ENCODE peak calls at places on chromosomes 4 and X, in five cellular contexts. G is fibroblast of mammary gland, N is GM12865, J is neural progenitor cell, Y is mucosa of descending colon. O is an unnamed sample.
A peak's percentile ranks its signal among the peaks of the same experiment; 100 is the strongest.

GRCh38 chr4:110959041-110959643 is 336.3 kb upstream of the PITX2 start:
- DNase-seq in J (no peak), N (no peak), Y (no peak), G (peak; percentile 52), O (peak; percentile 8)

GRCh38 chrX:130754353-130754752 is 148.7 kb downstream of the ENOX2 start:
- DNase-seq in Y (no peak), N (no peak), J (no peak), G (no peak), O (no peak)

GRCh38 chr4:107939307-107939706 is 8.0 kb downstream of the CYP2U1 start:
- DNase-seq in G (no peak), J (no peak), N (no peak), Y (no peak), O (peak; percentile 22)

GRCh38 chr4:89468632-89469031 is 161.0 kb upstream of the GPRIN3 start:
- DNase-seq in Y (no peak), J (no peak), N (no peak), G (peak; percentile 26), O (no peak)

GRCh38 chr4:44736900-44737299 is 10.5 kb upstream of the GNPDA2 start:
- DNase-seq in N (no peak), Y (no peak), J (no peak), G (no peak), O (no peak)

GRCh38 chrX:114152130-114152529 is 431.8 kb upstream of the HTR2C start:
- DNase-seq in J (no peak), G (peak; percentile 75), N (no peak), Y (no peak), O (peak; percentile 35)

GRCh38 chr4:76624271-76624681 is 189.2 kb downstream of the SHROOM3 start:
- DNase-seq in N (no peak), J (peak; percentile 16), Y (no peak), G (peak; percentile 94), O (peak; percentile 95)

GRCh38 chr4:159446266-159446976 is 343.5 kb downstream of the RAPGEF2 start:
- DNase-seq in J (peak; percentile 69), Y (no peak), N (peak; percentile 68), G (peak; percentile 80), O (peak; percentile 90)

GRCh38 chr4:174467107-174467506 is 55.2 kb downstream of the HPGD start:
- DNase-seq in Y (no peak), N (no peak), G (peak; percentile 38), J (no peak), O (no peak)

GRCh38 chr4:140151700-140152014 is 2.3 kb downstream of the MAML3 start:
- DNase-seq in J (peak; percentile 95), Y (peak; percentile 86), G (peak; percentile 69), N (no peak), O (peak; percentile 91)

GRCh38 chr4:124710911-124711310 is 1.6 kb downstream of the ANKRD50 start:
- DNase-seq in N (no peak), J (no peak), G (no peak), Y (no peak), O (peak; percentile 28)

GRCh38 chr4:147788791-147789190 is 56.9 kb downstream of the ARHGAP10 start:
- DNase-seq in Y (no peak), G (peak; percentile 44), J (no peak), N (no peak), O (peak; percentile 35)

GRCh38 chr4:176569301-176569700 is 223.4 kb downstream of the VEGFC start:
- DNase-seq in Y (no peak), N (no peak), G (peak; percentile 38), J (no peak), O (peak; percentile 44)

GRCh38 chr4:77110707-77111106 is 34.9 kb upstream of the CCNI start:
- DNase-seq in G (no peak), J (no peak), N (no peak), Y (no peak), O (no peak)

GRCh38 chr4:8019396-8020365 is 80.0 kb upstream of the AFAP1 start:
- DNase-seq in J (no peak), G (no peak), N (no peak), Y (peak; percentile 74), O (no peak)

GRCh38 chr4:139214039-139214534 is 37.1 kb upstream of the ELF2 start:
- DNase-seq in G (peak; percentile 20), N (peak; percentile 89), J (peak; percentile 44), Y (no peak), O (peak; percentile 28)

GRCh38 chrX:69285401-69285871 is 120.2 kb upstream of the PJA1 start:
- DNase-seq in G (no peak), Y (no peak), N (no peak), J (peak; percentile 35), O (no peak)

GRCh38 chrX:153922932-153923857 is 2.9 kb downstream of the ARHGAP4 start:
- DNase-seq in J (peak; percentile 41), N (no peak), G (peak; percentile 66), Y (peak; percentile 66), O (peak; percentile 70)

GRCh38 chrX:153925739-153926593 is at the start of gene ARHGAP4:
- DNase-seq in J (peak; percentile 28), Y (peak; percentile 75), N (peak; percentile 67), G (no peak), O (no peak)

GRCh38 chrX:153922286-153922573 is 3.8 kb downstream of the ARHGAP4 start:
- DNase-seq in Y (no peak), J (no peak), G (no peak), N (no peak), O (no peak)

GRCh38 chrX:153925387-153925738 is 701 bp downstream of the ARHGAP4 start:
- DNase-seq in G (no peak), Y (no peak), N (peak; percentile 81), J (no peak), O (no peak)

GRCh38 chrX:153924149-153924861 is 1.8 kb downstream of the ARHGAP4 start:
- DNase-seq in N (peak; percentile 69), Y (peak; percentile 56), G (peak; percentile 33), J (peak; percentile 57), O (peak; percentile 45)
- TF ChIP-seq CTCF in N (peak; percentile 24), Y (no peak), G (peak; percentile 8), J (peak; percentile 41), O (peak; percentile 31)

DNA sequence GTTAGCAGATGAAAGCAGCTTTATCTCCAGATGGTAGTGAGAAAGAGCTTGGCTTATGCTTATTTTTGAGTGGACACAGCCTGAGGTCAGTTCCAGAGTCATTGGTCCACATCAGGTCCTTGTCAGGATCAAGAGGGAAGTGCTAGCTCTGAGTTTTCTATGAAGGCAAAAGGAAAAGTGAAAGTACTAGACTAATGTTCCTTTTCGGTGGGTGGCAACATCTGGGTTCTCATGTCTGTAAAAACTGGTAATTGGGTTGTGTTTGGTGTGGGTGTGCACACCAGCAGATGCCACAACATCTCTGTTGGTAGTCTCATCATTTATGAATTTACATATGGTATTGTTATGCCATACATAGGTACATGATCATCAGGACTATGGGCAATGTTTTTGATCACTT is 210.5 kb downstream of the PWWP3B start:
- DNase-seq in Y (no peak), G (no peak), J (no peak), N (peak; percentile 8), O (no peak)
- H3K4me3 ChIP-seq in Y (no peak overlapping the region), G (no peak overlapping the region), J (no peak overlapping the region), N (no peak overlapping the region), O (no peak overlapping the region)

GRCh38 chrX:119417842-119418241 is 18.7 kb downstream of the SLC25A43 start:
- DNase-seq in J (no peak), G (peak; percentile 22), Y (no peak), N (peak; percentile 25), O (peak; percentile 45)
- TF ChIP-seq CTCF in J (peak; percentile 33), G (peak; percentile 26), Y (no peak), N (no peak), O (peak; percentile 49)

GRCh38 chr4:3311095-3311372 is 18.2 kb downstream of the RGS12 start:
- DNase-seq in Y (no peak), J (no peak), G (no peak), N (no peak), O (no peak)
- H3K4me3 ChIP-seq in Y (no peak overlapping the region), J (no peak overlapping the region), G (no peak overlapping the region), N (no peak overlapping the region), O (no peak overlapping the region)

GRCh38 chr4:4479366-4479765 is 62.5 kb downstream of the STX18 start:
- DNase-seq in J (no peak), G (no peak), Y (no peak), N (no peak), O (no peak)

GRCh38 chr4:4477796-4478195 is 64.1 kb downstream of the STX18 start:
- DNase-seq in G (peak; percentile 57), N (no peak), J (no peak), Y (no peak), O (no peak)

GRCh38 chr4:4480205-4480604 is 61.6 kb downstream of the STX18 start:
- DNase-seq in N (no peak), Y (no peak), J (no peak), G (no peak), O (no peak)

GRCh38 chr4:4481394-4482000 is 60.4 kb downstream of the STX18 start:
- DNase-seq in Y (no peak), J (peak; percentile 12), N (no peak), G (no peak), O (no peak)

DNA sequence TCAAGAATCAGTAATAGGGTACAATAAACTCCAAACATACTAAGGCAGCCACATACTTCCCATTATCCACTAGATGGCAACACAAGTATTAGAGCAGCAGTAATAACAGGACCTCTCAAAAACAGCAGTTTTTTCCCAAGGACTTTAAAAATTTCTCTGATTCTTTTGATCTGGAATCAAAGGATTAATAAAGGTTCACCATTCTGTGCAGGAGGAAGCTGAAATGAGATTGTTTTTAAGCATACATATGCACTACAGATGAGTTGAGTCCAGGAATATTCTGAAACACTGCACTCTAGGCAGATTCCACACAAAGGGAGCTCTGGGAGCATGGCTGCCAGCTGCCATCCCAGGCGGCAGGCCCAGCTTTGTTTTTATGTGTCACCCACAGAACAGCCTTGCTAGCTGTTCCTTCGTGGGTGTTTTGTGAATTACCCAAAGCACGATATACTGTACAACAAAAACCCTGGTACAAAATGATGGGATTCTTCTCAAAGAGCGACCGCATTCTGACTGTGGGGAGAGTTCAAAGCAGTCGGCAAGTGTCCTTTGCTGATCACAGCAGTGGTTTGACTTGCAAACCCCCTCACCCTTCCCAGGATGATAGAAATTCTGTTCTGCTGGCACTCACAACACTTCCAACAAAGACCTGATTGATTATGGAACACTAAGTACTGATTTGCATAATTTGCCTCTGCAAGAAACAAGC is 61.0 kb downstream of the STX18 start:
- DNase-seq in G (peak; percentile 50), N (no peak), J (peak; percentile 31), Y (no peak), O (peak; percentile 65)
- TF ChIP-seq CTCF in G (peak; percentile 71), N (peak; percentile 10), J (peak; percentile 60), Y (no peak), O (peak; percentile 66)

GRCh38 chr4:41476310-41476709 is 61.6 kb upstream of the LIMCH1 start:
- DNase-seq in N (no peak), Y (no peak), G (no peak), J (no peak), O (no peak)

GRCh38 chr4:41472098-41472497 is 65.9 kb upstream of the LIMCH1 start:
- DNase-seq in N (no peak), J (no peak), Y (no peak), G (no peak), O (no peak)

GRCh38 chr4:41471126-41471665 is 66.8 kb upstream of the LIMCH1 start:
- DNase-seq in Y (no peak), G (no peak), J (no peak), N (no peak), O (no peak)

GRCh38 chr4:41468122-41468521 is 69.8 kb upstream of the LIMCH1 start:
- DNase-seq in J (no peak), Y (no peak), G (no peak), N (no peak), O (no peak)

GRCh38 chr4:41471672-41472071 is 66.3 kb upstream of the LIMCH1 start:
- DNase-seq in J (no peak), N (no peak), G (no peak), Y (no peak), O (no peak)
- H3K4me3 ChIP-seq in J (no peak overlapping the region), N (no peak overlapping the region), G (no peak overlapping the region), Y (no peak overlapping the region), O (no peak overlapping the region)